ENCODE peak calls at places on chromosomes 16 and 17, in ten cellular contexts. G is A549, C is foreskin fibroblast, O is fibroblast of the aortic adventitia, L is neural progenitor cell, W is cardiac fibroblast, Z is heart left ventricle, I is ascending aorta, P is MM.1S, U is left ventricle myocardium inferior. F is an unnamed sample.

GRCh38 chr16:55443434-55443833 is 35.6 kb upstream of the MMP2 start:
- DNase-seq in G (no peak), C (no peak), O (no peak), L (no peak), W (no peak), Z (no peak), I (no peak), P (no peak), U (no peak), F (no peak)

GRCh38 chr17:29760279-29760721 is 137.6 kb upstream of the CORO6 start:
- DNase-seq in G (peak; percentile 14), C (peak; percentile 5), O (peak; percentile 64), L (peak; percentile 40), W (peak; percentile 52), Z (no peak), I (no peak), P (peak; percentile 78), U (no peak), F (no peak)

GRCh38 chr17:40329981-40330794 is 21.2 kb downstream of the RARA start:
- DNase-seq in G (no peak), C (no peak), O (no peak), L (no peak), W (no peak), Z (peak; percentile 89), I (no peak), P (no peak), U (peak; percentile 84), F (no peak)

GRCh38 chr17:29622337-29623282 is at the start of gene CORO6:
- DNase-seq in G (peak; percentile 75), C (no peak), O (peak; percentile 37), L (peak; percentile 92), W (peak; percentile 47), Z (peak; percentile 81), I (no peak), P (peak; percentile 70), U (peak; percentile 70), F (no peak)

GRCh38 chr16:55367301-55367745 is 43.3 kb downstream of the IRX6 start:
- DNase-seq in G (no peak), C (no peak), O (peak; percentile 51), L (no peak), W (peak; percentile 15), Z (no peak), I (no peak), P (no peak), U (no peak), F (no peak)

GRCh38 chr16:48353565-48354163 is 31.5 kb downstream of the SIAH1 start:
- DNase-seq in G (peak; percentile 81), C (peak; percentile 56), O (peak; percentile 82), L (peak; percentile 79), W (peak; percentile 81), Z (peak; percentile 53), I (no peak), P (peak; percentile 70), U (no peak), F (no peak)

GRCh38 chr17:45575126-45575885 is 84.8 kb upstream of the PLEKHM1 start:
- DNase-seq in G (no peak), C (no peak), O (no peak), L (no peak), W (no peak), Z (no peak), I (no peak), P (no peak), U (no peak), F (no peak)

GRCh38 chr17:83189013-83189672 is 109.7 kb downstream of the METRNL start:
- DNase-seq in G (no peak), C (no peak), O (no peak), L (no peak), W (no peak), Z (no peak), I (no peak), P (no peak), U (no peak), F (no peak)

GRCh38 chr16:1991135-1991551 is 1.4 kb downstream of the SYNGR3 start:
- DNase-seq in G (no peak), C (no peak), O (no peak), L (no peak), W (no peak), Z (no peak), I (no peak), P (no peak), U (no peak), F (no peak)

GRCh38 chr16:1993731-1994131 is 4.0 kb downstream of the SYNGR3 start:
- DNase-seq in G (no peak), C (peak; percentile 45), O (no peak), L (no peak), W (peak; percentile 59), Z (no peak), I (no peak), P (no peak), U (no peak), F (no peak)

GRCh38 chr16:1990336-1991134 is 765 bp downstream of the SYNGR3 start:
- DNase-seq in G (no peak), C (no peak), O (no peak), L (peak; percentile 86), W (no peak), Z (no peak), I (no peak), P (peak; percentile 52), U (no peak), F (no peak)

GRCh38 chr16:1991588-1992474 is 2.1 kb downstream of the SYNGR3 start:
- DNase-seq in G (peak; percentile 73), C (peak; percentile 81), O (peak; percentile 88), L (peak; percentile 97), W (peak; percentile 93), Z (peak; percentile 97), I (peak; percentile 75), P (peak; percentile 94), U (peak; percentile 95), F (peak; percentile 64)

DNA sequence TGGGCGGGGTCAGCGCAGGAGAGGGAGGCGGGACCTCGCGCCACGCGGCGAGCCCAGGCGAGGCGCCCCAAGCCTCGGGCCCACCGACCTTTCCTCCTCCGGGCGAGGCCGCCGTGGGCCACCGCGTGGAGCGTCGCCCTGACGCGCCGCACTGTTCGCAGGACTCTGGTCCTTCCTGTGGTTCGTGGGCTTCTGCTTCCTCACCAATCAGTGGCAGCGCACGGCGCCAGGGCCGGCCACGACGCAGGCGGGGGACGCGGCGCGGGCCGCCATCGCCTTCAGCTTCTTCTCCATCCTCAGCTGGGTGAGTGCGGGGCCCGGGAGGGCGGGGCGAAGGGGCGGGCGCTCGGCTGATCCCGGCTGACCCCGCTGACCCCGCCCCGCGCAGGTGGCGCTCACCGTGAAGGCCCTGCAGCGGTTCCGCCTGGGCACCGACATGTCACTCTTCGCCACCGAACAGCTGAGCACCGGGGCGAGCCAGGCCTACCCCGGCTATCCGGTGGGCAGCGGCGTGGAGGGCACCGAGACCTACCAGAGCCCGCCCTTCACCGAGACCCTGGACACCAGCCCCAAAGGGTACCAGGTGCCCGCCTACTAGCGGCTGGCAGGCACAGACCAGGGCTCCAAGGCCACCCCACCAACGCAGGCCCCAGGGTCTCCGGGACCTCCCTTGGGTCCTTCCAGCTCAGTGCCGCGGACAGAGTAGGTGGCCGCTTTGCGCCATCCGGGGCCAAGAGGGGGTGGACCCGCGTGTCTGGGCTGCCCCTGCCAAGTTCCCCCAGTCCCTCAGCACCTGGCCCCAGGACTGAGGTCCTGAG is 2.9 kb downstream of the SYNGR3 start:
- DNase-seq in G (no peak), C (no peak), O (no peak), L (peak; percentile 51), W (no peak), Z (no peak), I (no peak), P (no peak), U (no peak), F (no peak)
- H3K4me3 ChIP-seq in G (no peak overlapping the region), C (no peak overlapping the region), O (peak overlapping the region; percentile 22), L (no peak overlapping the region), W (no peak overlapping the region), Z (peak overlapping the region; percentile 60), I (peak overlapping the region; percentile 65), P (no peak overlapping the region), U (peak overlapping the region; percentile 66), F (peak overlapping the region; percentile 34)

GRCh38 chr16:86577314-86577971 is 906 bp upstream of the FOXL1 start:
- DNase-seq in G (no peak), C (no peak), O (no peak), L (no peak), W (peak; percentile 69), Z (no peak), I (no peak), P (no peak), U (no peak), F (no peak)

GRCh38 chr16:86576591-86577313 is 1.6 kb upstream of the FOXL1 start:
- DNase-seq in G (no peak), C (no peak), O (no peak), L (no peak), W (peak; percentile 43), Z (no peak), I (no peak), P (no peak), U (no peak), F (peak; percentile 61)

GRCh38 chr16:86574646-86575045 is 3.7 kb upstream of the FOXL1 start:
- DNase-seq in G (no peak), C (no peak), O (no peak), L (no peak), W (no peak), Z (no peak), I (no peak), P (no peak), U (no peak), F (no peak)

GRCh38 chr16:86575095-86575685 is 3.2 kb upstream of the FOXL1 start:
- DNase-seq in G (no peak), C (no peak), O (no peak), L (no peak), W (no peak), Z (no peak), I (no peak), P (no peak), U (no peak), F (no peak)

DNA sequence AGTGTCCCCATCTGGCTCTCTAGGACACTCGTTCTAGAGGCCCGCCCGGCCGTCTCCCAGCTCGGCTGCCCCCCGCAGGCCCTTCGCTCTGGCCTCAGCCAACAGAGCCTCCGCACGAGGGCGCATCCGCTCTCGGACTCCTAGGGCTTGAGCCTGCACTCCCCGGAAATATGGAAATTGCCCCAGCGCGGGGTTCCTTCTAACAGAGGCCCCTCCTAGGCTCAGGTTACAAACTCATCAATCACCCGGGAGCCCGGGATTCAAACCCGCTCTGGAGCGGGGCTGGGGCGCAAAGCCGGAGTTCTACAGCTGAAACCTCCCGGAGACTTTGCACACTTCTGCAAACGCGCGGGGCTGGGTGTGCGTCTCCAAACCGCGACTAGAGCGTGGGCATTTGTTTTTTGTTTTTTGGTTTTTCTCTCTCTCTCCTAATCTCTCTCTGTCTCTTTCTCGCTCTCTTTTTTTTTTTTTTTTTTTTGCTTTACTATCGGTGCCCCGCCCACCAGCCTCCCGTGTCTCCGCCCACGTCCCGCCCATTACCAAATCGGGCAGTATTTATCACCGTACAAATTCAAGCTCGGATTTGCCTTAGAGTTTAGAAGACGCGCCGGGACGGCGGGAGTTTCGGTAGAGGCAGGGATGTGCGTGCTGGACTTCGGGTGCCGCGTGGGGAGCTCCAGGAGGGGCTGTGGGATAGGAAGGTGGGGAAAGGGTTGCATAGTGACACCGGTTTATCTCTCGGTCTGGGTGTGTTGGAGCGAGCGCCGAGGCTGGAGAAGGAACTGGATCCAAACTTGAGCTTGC is 2.4 kb upstream of the FOXL1 start:
- DNase-seq in G (peak; percentile 67), C (peak; percentile 96), O (peak; percentile 98), L (peak; percentile 97), W (peak; percentile 98), Z (peak; percentile 89), I (peak; percentile 75), P (no peak), U (peak; percentile 86), F (peak; percentile 87)
- H3K4me3 ChIP-seq in G (peak overlapping the region; percentile 59), C (peak overlapping the region; percentile 53), O (peak overlapping the region; percentile 68), L (peak overlapping the region; percentile 53), W (peak overlapping the region; percentile 57), Z (peak overlapping the region; percentile 52), I (peak overlapping the region; percentile 79), P (no peak overlapping the region), U (peak overlapping the region; percentile 66), F (peak overlapping the region; percentile 60)

GRCh38 chr17:66476014-66476413 is 173.6 kb downstream of the PRKCA start:
- DNase-seq in G (no peak), C (no peak), O (no peak), L (no peak), W (no peak), Z (no peak), I (no peak), P (no peak), U (no peak), F (no peak)
- H3K4me3 ChIP-seq in G (no peak overlapping the region), C (no peak overlapping the region), O (no peak overlapping the region), L (no peak overlapping the region), W (no peak overlapping the region), Z (no peak overlapping the region), I (no peak overlapping the region), P (no peak overlapping the region), U (no peak overlapping the region), F (no peak overlapping the region)

GRCh38 chr16:89918453-89919347 is at the start of gene MC1R:
- DNase-seq in G (peak; percentile 51), C (peak; percentile 42), O (peak; percentile 46), L (peak; percentile 62), W (peak; percentile 45), Z (peak; percentile 43), I (no peak), P (peak; percentile 19), U (no peak), F (no peak)
- H3K4me3 ChIP-seq in G (peak within 1 kb of the TSS; percentile 40), C (peak within 1 kb of the TSS; percentile 35), O (peak within 1 kb of the TSS; percentile 53), L (peak within 1 kb of the TSS; percentile 49), W (peak within 1 kb of the TSS; percentile 36), Z (peak within 1 kb of the TSS; percentile 52), I (peak within 1 kb of the TSS; percentile 63), P (peak within 1 kb of the TSS; percentile 52), U (peak within 1 kb of the TSS; percentile 57), F (peak within 1 kb of the TSS; percentile 48)